ENCODE peak calls at places on chromosomes 16 and 17, in six cellular contexts. One of them, this sample, is unnamed.

GRCh38 chr17:34579979-34580684 is 750 bp downstream of the TMEM132E start:
- DNase-seq in EL: peak
- DNase-seq in WTC11: peak
- DNase-seq in activated effector memory CD4-positive, alpha-beta T cell treated with Interleukin-2 at 50 U/mL for 16 hours: no peak
- DNase-seq in adipocyte: peak
- DNase-seq in amniotic stem cell: no peak
- DNase-seq in this sample: no peak

GRCh38 chr16:86928517-86929148 is 350.3 kb downstream of the FOXL1 start:
- DNase-seq in adipocyte: no peak
- DNase-seq in amniotic stem cell: no peak
- DNase-seq in EL: no peak
- DNase-seq in activated effector memory CD4-positive, alpha-beta T cell treated with Interleukin-2 at 50 U/mL for 16 hours: no peak
- DNase-seq in WTC11: no peak
- DNase-seq in this sample: no peak

GRCh38 chr16:11256657-11257130 is 690 bp upstream of the SOCS1 start:
- DNase-seq in EL: peak
- DNase-seq in activated effector memory CD4-positive, alpha-beta T cell treated with Interleukin-2 at 50 U/mL for 16 hours: peak
- DNase-seq in amniotic stem cell: peak
- DNase-seq in adipocyte: peak
- DNase-seq in WTC11: peak
- DNase-seq in this sample: no peak

GRCh38 chr16:10965440-10966039 is 21.2 kb downstream of the CLEC16A start:
- DNase-seq in adipocyte: no peak
- DNase-seq in WTC11: no peak
- DNase-seq in amniotic stem cell: no peak
- DNase-seq in EL: no peak
- DNase-seq in activated effector memory CD4-positive, alpha-beta T cell treated with Interleukin-2 at 50 U/mL for 16 hours: no peak
- DNase-seq in this sample: no peak

GRCh38 chr17:63639125-63639524 is 16.9 kb downstream of the MAP3K3 start:
- DNase-seq in WTC11: no peak
- DNase-seq in EL: no peak
- DNase-seq in activated effector memory CD4-positive, alpha-beta T cell treated with Interleukin-2 at 50 U/mL for 16 hours: no peak
- DNase-seq in amniotic stem cell: no peak
- DNase-seq in adipocyte: no peak
- DNase-seq in this sample: no peak

GRCh38 chr16:249431-249830 is 14.8 kb downstream of the FAM234A start:
- DNase-seq in activated effector memory CD4-positive, alpha-beta T cell treated with Interleukin-2 at 50 U/mL for 16 hours: no peak
- DNase-seq in adipocyte: no peak
- DNase-seq in amniotic stem cell: no peak
- DNase-seq in EL: no peak
- DNase-seq in WTC11: no peak
- DNase-seq in this sample: no peak

GRCh38 chr16:27291106-27291505 is 22.5 kb upstream of the NSMCE1 start:
- DNase-seq in WTC11: no peak
- DNase-seq in EL: no peak
- DNase-seq in activated effector memory CD4-positive, alpha-beta T cell treated with Interleukin-2 at 50 U/mL for 16 hours: no peak
- DNase-seq in adipocyte: no peak
- DNase-seq in amniotic stem cell: no peak
- DNase-seq in this sample: no peak

GRCh38 chr16:52463904-52464303 is 83.0 kb downstream of the TOX3 start:
- DNase-seq in activated effector memory CD4-positive, alpha-beta T cell treated with Interleukin-2 at 50 U/mL for 16 hours: no peak
- DNase-seq in EL: no peak
- DNase-seq in adipocyte: no peak
- DNase-seq in amniotic stem cell: no peak
- DNase-seq in WTC11: peak
- DNase-seq in this sample: no peak

GRCh38 chr17:40173778-40174135 is 3.5 kb upstream of the RAPGEFL1 start:
- DNase-seq in activated effector memory CD4-positive, alpha-beta T cell treated with Interleukin-2 at 50 U/mL for 16 hours: no peak
- DNase-seq in adipocyte: no peak
- DNase-seq in EL: no peak
- DNase-seq in WTC11: no peak
- DNase-seq in amniotic stem cell: no peak
- DNase-seq in this sample: no peak

GRCh38 chr16:73143681-73144370 is 95.9 kb upstream of the ZFHX3 start:
- DNase-seq in WTC11: no peak
- DNase-seq in adipocyte: peak
- DNase-seq in activated effector memory CD4-positive, alpha-beta T cell treated with Interleukin-2 at 50 U/mL for 16 hours: no peak
- DNase-seq in EL: peak
- DNase-seq in amniotic stem cell: no peak
- DNase-seq in this sample: no peak

GRCh38 chr16:89013111-89013510 is 36.1 kb upstream of the CBFA2T3 start:
- DNase-seq in adipocyte: no peak
- DNase-seq in WTC11: no peak
- DNase-seq in amniotic stem cell: no peak
- DNase-seq in EL: no peak
- DNase-seq in activated effector memory CD4-positive, alpha-beta T cell treated with Interleukin-2 at 50 U/mL for 16 hours: no peak
- DNase-seq in this sample: no peak

GRCh38 chr16:85800321-85800669 is 800 bp downstream of the COX4I1 start:
- DNase-seq in activated effector memory CD4-positive, alpha-beta T cell treated with Interleukin-2 at 50 U/mL for 16 hours: no peak
- DNase-seq in WTC11: no peak
- DNase-seq in adipocyte: peak
- DNase-seq in EL: no peak
- DNase-seq in amniotic stem cell: no peak
- DNase-seq in this sample: peak

GRCh38 chr17:17723354-17724261 is 42.4 kb downstream of the RAI1 start:
- DNase-seq in WTC11: peak
- DNase-seq in EL: peak
- DNase-seq in activated effector memory CD4-positive, alpha-beta T cell treated with Interleukin-2 at 50 U/mL for 16 hours: no peak
- DNase-seq in adipocyte: peak
- DNase-seq in amniotic stem cell: peak
- DNase-seq in this sample: peak

GRCh38 chr17:35890774-35891155 is 10.6 kb upstream of the CCL5 start:
- DNase-seq in activated effector memory CD4-positive, alpha-beta T cell treated with Interleukin-2 at 50 U/mL for 16 hours: peak
- DNase-seq in WTC11: no peak
- DNase-seq in EL: no peak
- DNase-seq in adipocyte: no peak
- DNase-seq in amniotic stem cell: no peak
- DNase-seq in this sample: no peak

GRCh38 chr16:53131363-53132071 is 76.7 kb downstream of the CHD9 start:
- DNase-seq in EL: peak
- DNase-seq in WTC11: peak
- DNase-seq in amniotic stem cell: peak
- DNase-seq in activated effector memory CD4-positive, alpha-beta T cell treated with Interleukin-2 at 50 U/mL for 16 hours: peak
- DNase-seq in adipocyte: peak
- DNase-seq in this sample: peak

GRCh38 chr16:84845496-84846002 is 25.8 kb downstream of the CRISPLD2 start:
- DNase-seq in adipocyte: no peak
- DNase-seq in amniotic stem cell: no peak
- DNase-seq in EL: no peak
- DNase-seq in WTC11: peak
- DNase-seq in activated effector memory CD4-positive, alpha-beta T cell treated with Interleukin-2 at 50 U/mL for 16 hours: no peak
- DNase-seq in this sample: no peak

GRCh38 chr17:76237859-76238313 is 2.4 kb downstream of the RNF157 start:
- DNase-seq in amniotic stem cell: no peak
- DNase-seq in adipocyte: no peak
- DNase-seq in activated effector memory CD4-positive, alpha-beta T cell treated with Interleukin-2 at 50 U/mL for 16 hours: no peak
- DNase-seq in EL: no peak
- DNase-seq in WTC11: no peak
- DNase-seq in this sample: no peak

GRCh38 chr16:57531635-57532220 is 4.6 kb downstream of the CCDC102A start:
- DNase-seq in EL: no peak
- DNase-seq in activated effector memory CD4-positive, alpha-beta T cell treated with Interleukin-2 at 50 U/mL for 16 hours: no peak
- DNase-seq in WTC11: peak
- DNase-seq in amniotic stem cell: no peak
- DNase-seq in adipocyte: no peak
- DNase-seq in this sample: no peak

GRCh38 chr17:56912105-56912999 is 1.5 kb downstream of the TRIM25 start:
- DNase-seq in adipocyte: peak
- DNase-seq in amniotic stem cell: no peak
- DNase-seq in EL: peak
- DNase-seq in WTC11: no peak
- DNase-seq in activated effector memory CD4-positive, alpha-beta T cell treated with Interleukin-2 at 50 U/mL for 16 hours: no peak
- DNase-seq in this sample: no peak

GRCh38 chr16:81632392-81633146 is 146.5 kb upstream of the PLCG2 start:
- DNase-seq in WTC11: no peak
- DNase-seq in activated effector memory CD4-positive, alpha-beta T cell treated with Interleukin-2 at 50 U/mL for 16 hours: peak
- DNase-seq in EL: peak
- DNase-seq in amniotic stem cell: peak
- DNase-seq in adipocyte: peak
- DNase-seq in this sample: peak

GRCh38 chr16:11188801-11189740 is 66.9 kb downstream of the SOCS1 start:
- DNase-seq in activated effector memory CD4-positive, alpha-beta T cell treated with Interleukin-2 at 50 U/mL for 16 hours: no peak
- DNase-seq in EL: no peak
- DNase-seq in adipocyte: no peak
- DNase-seq in WTC11: no peak
- DNase-seq in amniotic stem cell: no peak
- DNase-seq in this sample: no peak

GRCh38 chr16:57304169-57305061 is 19.9 kb upstream of the PLLP start:
- DNase-seq in activated effector memory CD4-positive, alpha-beta T cell treated with Interleukin-2 at 50 U/mL for 16 hours: no peak
- DNase-seq in amniotic stem cell: no peak
- DNase-seq in WTC11: no peak
- DNase-seq in adipocyte: peak
- DNase-seq in EL: peak
- DNase-seq in this sample: no peak

GRCh38 chr17:10875984-10876555 is 38.2 kb upstream of the PIRT start:
- DNase-seq in adipocyte: peak
- DNase-seq in WTC11: peak
- DNase-seq in EL: peak
- DNase-seq in activated effector memory CD4-positive, alpha-beta T cell treated with Interleukin-2 at 50 U/mL for 16 hours: no peak
- DNase-seq in amniotic stem cell: no peak
- DNase-seq in this sample: no peak

GRCh38 chr16:87864331-87864989 is 4.8 kb downstream of the SLC7A5 start:
- DNase-seq in EL: no peak
- DNase-seq in adipocyte: no peak
- DNase-seq in amniotic stem cell: no peak
- DNase-seq in WTC11: no peak
- DNase-seq in activated effector memory CD4-positive, alpha-beta T cell treated with Interleukin-2 at 50 U/mL for 16 hours: no peak
- DNase-seq in this sample: no peak